ENCODE peak calls at places on chromosomes 1 and 21, in ten cellular contexts. Z is caudate nucleus; L is OCI-LY7; D is stimulated activated naive CD8-positive, alpha-beta T cell treated with anti-CD3 and anti-CD28 coated beads, Interleukin-15, Interleukin-2, amounts not matched to agents 100 U/mL and 50 U/mL, for 24 hours; J is naive thymus-derived CD4-positive, alpha-beta T cell; E is SIG-M5; Q is NCI-H1694; M is activated T-cell treated with anti-CD3 and anti-CD28 coated beads for 4 hours; Y is activated naive CD8-positive, alpha-beta T cell treated with anti-CD3 and anti-CD28 coated beads for 36 hours; O is DMS153. S is an unnamed sample.

GRCh38 chr1:217425528-217425927 is 205.4 kb downstream of the GPATCH2 start:
- DNase-seq in Z (no peak), L (no peak), Q (peak), J (no peak), D (no peak), M (no peak), E (no peak), Y (no peak), O (no peak), S (no peak)

GRCh38 chr1:47554901-47555300 is 117.1 kb downstream of the FOXD2 start:
- DNase-seq in Y (no peak), Q (no peak), M (no peak), L (no peak), D (no peak), E (no peak), J (no peak), Z (no peak), O (no peak), S (peak)

GRCh38 chr1:226325178-226325577 is 16.2 kb upstream of the LIN9 start:
- DNase-seq in L (no peak), M (no peak), Y (no peak), J (no peak), Z (no peak), D (no peak), Q (no peak), E (no peak), O (no peak), S (peak)

GRCh38 chr1:184892116-184892515 is 82.2 kb downstream of the NIBAN1 start:
- DNase-seq in Q (no peak), J (no peak), M (no peak), D (no peak), L (no peak), Z (no peak), E (no peak), O (no peak), Y (no peak), S (no peak)

GRCh38 chr21:41804381-41804780 is 37.5 kb upstream of the RIPK4 start:
- DNase-seq in L (no peak), Q (no peak), J (no peak), Z (no peak), D (no peak), O (no peak), Y (no peak), E (no peak), M (no peak), S (no peak)

GRCh38 chr1:200053639-200054038 is 26.1 kb downstream of the NR5A2 start:
- DNase-seq in M (no peak), Y (no peak), D (no peak), J (no peak), E (no peak), L (no peak), O (no peak), Z (no peak), Q (no peak), S (peak)

GRCh38 chr1:221230605-221231004 is 351.4 kb downstream of the HLX start:
- DNase-seq in O (peak), J (no peak), Y (no peak), D (no peak), E (no peak), L (no peak), Q (no peak), M (no peak), Z (no peak), S (no peak)

GRCh38 chr1:234997201-234998173 is 131.2 kb downstream of the TOMM20 start:
- DNase-seq in E (no peak), Z (peak), D (no peak), M (no peak), J (no peak), Y (no peak), O (peak), Q (no peak), L (no peak), S (peak)

GRCh38 chr1:116531917-116532316 is 38.9 kb downstream of the CD58 start:
- DNase-seq in Z (no peak), J (no peak), Y (no peak), L (no peak), O (no peak), M (no peak), D (no peak), E (no peak), Q (no peak), S (no peak)

GRCh38 chr1:77958850-77959249 is 20.0 kb downstream of the FUBP1 start:
- DNase-seq in Q (no peak), J (no peak), Z (no peak), M (no peak), Y (no peak), O (no peak), D (no peak), E (no peak), L (no peak), S (no peak)